ENCODE peak calls at places on chromosome 5, in seven cellular contexts. D, B, Z, S, N, E and J are unnamed samples.

GRCh38 chr5:111697881-111698757 is 58.9 kb downstream of the NREP start:
- DNase-seq in D (no peak), B (peak), Z (no peak), S (peak), N (peak), E (peak), J (no peak)

GRCh38 chr5:42621662-42622061 is 135.0 kb upstream of the CCDC152 start:
- DNase-seq in D (no peak), B (no peak), Z (no peak), S (no peak), N (no peak), E (peak), J (no peak)

GRCh38 chr5:14036947-14037346 is 92.5 kb upstream of the DNAH5 start:
- DNase-seq in D (no peak), B (peak), Z (no peak), S (no peak), N (no peak), E (peak), J (no peak)

GRCh38 chr5:89396262-89396975 is 513.4 kb upstream of the MEF2C start:
- DNase-seq in D (peak), B (no peak), Z (no peak), S (peak), N (no peak), E (peak), J (no peak)

GRCh38 chr5:131854134-131854533 is 57.3 kb upstream of the FNIP1 start:
- DNase-seq in D (no peak), B (no peak), Z (no peak), S (peak), N (no peak), E (peak), J (no peak)

GRCh38 chr5:109350537-109351270 is 59.1 kb downstream of the PJA2 start:
- DNase-seq in D (no peak), B (peak), Z (no peak), S (no peak), N (no peak), E (peak), J (no peak)

GRCh38 chr5:36357391-36357790 is 55.7 kb upstream of the RANBP3L start:
- DNase-seq in D (no peak), B (peak), Z (no peak), S (no peak), N (no peak), E (peak), J (no peak)

GRCh38 chr5:29218138-29218537 is 1975.3 kb upstream of the CDH6 start:
- DNase-seq in D (no peak), B (no peak), Z (no peak), S (no peak), N (no peak), E (no peak), J (no peak)

GRCh38 chr5:61631438-61631941 is 299.4 kb downstream of the ZSWIM6 start:
- DNase-seq in D (no peak), B (peak), Z (no peak), S (no peak), N (peak), E (peak), J (no peak)

GRCh38 chr5:107805819-107806218 is 135.1 kb upstream of the EFNA5 start:
- DNase-seq in D (no peak), B (no peak), Z (no peak), S (no peak), N (no peak), E (no peak), J (peak)

GRCh38 chr5:172881691-172882370 is 47.8 kb downstream of the ERGIC1 start:
- DNase-seq in D (peak), B (peak), Z (no peak), S (peak), N (no peak), E (peak), J (no peak)

DNA sequence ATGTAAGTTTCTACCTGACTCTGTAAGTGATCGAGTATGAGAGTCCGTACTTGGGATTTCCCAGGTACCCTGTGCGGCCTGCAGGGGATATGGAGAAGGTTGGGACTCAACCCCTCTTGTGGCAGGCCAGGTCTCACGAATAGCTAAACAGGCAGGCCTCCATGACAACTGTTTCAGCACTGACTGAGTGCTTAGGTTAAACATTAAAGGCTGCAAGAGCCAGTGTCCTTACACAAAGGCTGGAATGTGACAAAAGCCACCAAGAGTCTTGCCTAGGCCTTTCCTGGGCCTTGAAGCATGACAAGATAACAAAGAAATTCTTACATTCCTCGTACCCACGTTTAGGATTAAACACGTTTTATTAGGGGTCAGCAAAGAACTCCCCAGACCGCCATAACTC is 58.6 kb downstream of the THBS4 start:
- DNase-seq in D (peak), B (no peak), Z (no peak), S (no peak), N (peak), E (no peak), J (no peak)
- TF ChIP-seq CTCF in D (no peak), B (no peak), Z (no peak), S (no peak), N (no peak), E (no peak), J (no peak)

GRCh38 chr5:39106332-39106731 is 32.1 kb upstream of the RICTOR start:
- DNase-seq in D (no peak), B (peak), Z (no peak), S (no peak), N (no peak), E (peak), J (no peak)
- TF ChIP-seq CTCF in D (no peak), B (peak), Z (peak), S (no peak), N (peak), E (peak), J (peak)

DNA sequence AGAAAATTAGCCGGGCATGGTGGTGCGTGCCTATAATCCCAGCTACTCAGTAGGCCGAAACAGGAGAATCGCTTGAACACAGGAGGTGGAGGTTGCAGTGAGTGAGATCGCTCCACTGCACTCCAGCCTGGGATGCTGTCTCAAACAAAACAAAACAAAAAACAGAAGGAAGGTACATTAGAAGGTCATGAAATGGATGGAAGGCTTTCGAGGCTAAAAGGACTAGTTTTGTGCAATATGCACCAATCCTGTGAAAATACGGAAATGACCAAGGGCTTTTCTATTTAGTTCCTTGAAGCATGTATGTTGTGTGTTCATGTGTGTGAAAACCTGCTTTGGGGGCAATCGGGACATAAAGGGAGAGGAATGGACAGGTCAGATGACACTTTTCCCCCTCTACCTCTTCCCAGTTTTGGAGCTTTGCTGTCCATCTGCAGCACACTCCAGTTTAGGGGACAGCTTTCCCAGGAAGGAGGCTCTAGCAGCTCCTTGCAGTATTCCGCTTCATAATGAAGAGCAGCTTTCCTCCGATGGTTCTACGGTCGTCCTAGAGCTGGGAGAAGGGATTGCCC is 15.0 kb downstream of the SPRY4 start:
- DNase-seq in D (no peak), B (no peak), Z (no peak), S (no peak), N (no peak), E (no peak), J (no peak)
- TF ChIP-seq CTCF in D (no peak), B (no peak), Z (no peak), S (no peak), N (no peak), E (no peak), J (no peak)

GRCh38 chr5:6291961-6292360 is 86.4 kb downstream of the MED10 start:
- DNase-seq in D (no peak), B (no peak), Z (no peak), S (peak), N (peak), E (no peak), J (no peak)
- TF ChIP-seq CTCF in D (no peak), B (no peak), Z (no peak), S (peak), N (no peak), E (no peak), J (peak)

GRCh38 chr5:168268949-168269943 is 22.2 kb upstream of the WWC1 start:
- DNase-seq in D (peak), B (peak), Z (no peak), S (peak), N (peak), E (peak), J (peak)
- TF ChIP-seq CTCF in D (peak), B (peak), Z (peak), S (peak), N (peak), E (peak), J (peak)

GRCh38 chr5:138276402-138277054 is 2.1 kb upstream of the GFRA3 start:
- DNase-seq in D (no peak), B (no peak), Z (no peak), S (no peak), N (no peak), E (no peak), J (no peak)
- TF ChIP-seq CTCF in D (no peak), B (no peak), Z (no peak), S (no peak), N (no peak), E (no peak), J (no peak)

DNA sequence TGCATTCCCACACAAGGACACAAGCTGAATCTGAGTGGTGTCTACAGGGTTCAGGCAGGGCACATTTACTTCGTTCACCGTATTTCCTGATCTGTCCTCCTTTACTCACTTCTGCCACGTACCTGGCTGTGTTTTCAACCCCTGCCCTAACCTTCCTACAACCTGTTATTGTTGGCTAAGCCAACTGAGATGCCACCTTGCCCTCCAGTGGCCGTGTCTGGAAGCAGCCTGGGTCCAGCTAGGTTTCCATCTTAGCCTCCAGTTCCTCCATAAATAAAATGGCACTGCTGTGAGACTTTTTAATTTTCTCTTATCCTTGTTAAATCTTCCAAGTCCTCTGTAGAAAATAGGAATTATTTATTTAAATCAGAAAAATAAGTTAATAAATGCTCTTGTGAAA is 64.8 kb downstream of the ATP10B start:
- DNase-seq in D (peak), B (no peak), Z (no peak), S (peak), N (peak), E (no peak), J (no peak)
- TF ChIP-seq CTCF in D (peak), B (no peak), Z (no peak), S (peak), N (no peak), E (no peak), J (peak)

GRCh38 chr5:123937230-123937629 is 425.3 kb downstream of the CSNK1G3 start:
- DNase-seq in D (peak), B (peak), Z (no peak), S (peak), N (peak), E (peak), J (peak)
- TF ChIP-seq CTCF in D (peak), B (peak), Z (no peak), S (peak), N (peak), E (peak), J (peak)

GRCh38 chr5:150710165-150710564 is 9.3 kb upstream of the RBM22 start:
- DNase-seq in D (peak), B (no peak), Z (no peak), S (no peak), N (peak), E (no peak), J (no peak)
- TF ChIP-seq CTCF in D (no peak), B (peak), Z (peak), S (no peak), N (peak), E (peak), J (no peak)